ENCODE peak calls at places on chromosome 19, in nine cellular contexts. D, C, F, A, Z, I, H, L and G are unnamed samples. For H3K4me1, the result is how much of the 10 kb centered on the place peaks cover.

GRCh38 chr19:48795855-48796142 is 15.0 kb downstream of the BCAT2 start:
- DNase-seq in D (peak), C (no peak), F (no peak), A (no peak), Z (no peak), I (peak), H (no peak), L (peak), G (no peak)

GRCh38 chr19:10243606-10244005 is 8.4 kb upstream of the MRPL4 start:
- DNase-seq in D (no peak), C (no peak), F (no peak), A (no peak), Z (no peak), I (no peak), H (no peak), L (no peak), G (no peak)

GRCh38 chr19:3062165-3063105 is at the start of gene TLE5:
- DNase-seq in D (peak), C (peak), F (peak), A (peak), Z (peak), I (peak), H (peak), L (peak), G (peak)

GRCh38 chr19:57511484-57511883 is 11.7 kb downstream of the ZNF773 start:
- DNase-seq in D (no peak), C (no peak), F (no peak), A (no peak), Z (no peak), I (no peak), H (no peak), L (no peak), G (no peak)

GRCh38 chr19:5624154-5624663 is 1.3 kb downstream of the SAFB start:
- DNase-seq in D (peak), C (peak), F (peak), A (no peak), Z (peak), I (peak), H (peak), L (peak), G (peak)

GRCh38 chr19:4501691-4502090 is 16.6 kb downstream of the PLIN4 start:
- DNase-seq in D (no peak), C (no peak), F (no peak), A (no peak), Z (no peak), I (no peak), H (no peak), L (no peak), G (no peak)

GRCh38 chr19:17560205-17560595 is 4.8 kb downstream of the COLGALT1 start:
- DNase-seq in D (no peak), C (no peak), F (no peak), A (no peak), Z (no peak), I (no peak), H (no peak), L (no peak), G (no peak)

GRCh38 chr19:20044663-20045062 is 5.4 kb upstream of the ZNF682 start:
- DNase-seq in D (no peak), C (peak), F (no peak), A (no peak), Z (no peak), I (no peak), H (no peak), L (no peak), G (no peak)

GRCh38 chr19:49200238-49200862 is 42.8 kb downstream of the TRPM4 start:
- DNase-seq in D (peak), C (no peak), F (no peak), A (no peak), Z (peak), I (no peak), H (no peak), L (no peak), G (peak)

GRCh38 chr19:3968556-3969434 is 2.1 kb downstream of the DAPK3 start:
- DNase-seq in D (peak), C (peak), F (peak), A (no peak), Z (peak), I (peak), H (no peak), L (peak), G (peak)

GRCh38 chr19:35090160-35090794 is 25.3 kb upstream of the FXYD3 start:
- DNase-seq in D (peak), C (peak), F (peak), A (peak), Z (peak), I (peak), H (no peak), L (no peak), G (peak)

GRCh38 chr19:13104848-13105646 is 2.4 kb upstream of the LYL1 start:
- DNase-seq in D (no peak), C (no peak), F (no peak), A (no peak), Z (no peak), I (no peak), H (peak), L (no peak), G (no peak)

GRCh38 chr19:40006273-40006691 is 9.4 kb downstream of the ZNF546 start:
- DNase-seq in D (no peak), C (no peak), F (no peak), A (no peak), Z (no peak), I (no peak), H (no peak), L (no peak), G (no peak)

GRCh38 chr19:6678690-6679109 is 8.7 kb upstream of the TNFSF14 start:
- DNase-seq in D (no peak), C (no peak), F (no peak), A (no peak), Z (no peak), I (no peak), H (no peak), L (no peak), G (no peak)

GRCh38 chr19:12646551-12646950 is 20.0 kb downstream of the MAN2B1 start:
- DNase-seq in D (no peak), C (no peak), F (no peak), A (no peak), Z (no peak), I (no peak), H (no peak), L (no peak), G (no peak)

GRCh38 chr19:49613374-49613773 is 22.4 kb downstream of the PRR12 start:
- DNase-seq in D (no peak), C (no peak), F (no peak), A (no peak), Z (no peak), I (no peak), H (no peak), L (no peak), G (no peak)

GRCh38 chr19:7560271-7560670 is 24.8 kb downstream of the PNPLA6 start:
- DNase-seq in D (no peak), C (no peak), F (no peak), A (no peak), Z (no peak), I (no peak), H (no peak), L (no peak), G (no peak)

GRCh38 chr19:4229179-4229931 is at the start of gene EBI3:
- DNase-seq in D (peak), C (peak), F (no peak), A (no peak), Z (peak), I (peak), H (no peak), L (peak), G (peak)

GRCh38 chr19:35696835-35697234 is 7.5 kb upstream of the ZBTB32 start:
- DNase-seq in D (no peak), C (no peak), F (no peak), A (no peak), Z (no peak), I (no peak), H (no peak), L (no peak), G (no peak)

GRCh38 chr19:2495130-2495641 is 19.3 kb downstream of the GADD45B start:
- DNase-seq in D (peak), C (peak), F (peak), A (peak), Z (no peak), I (peak), H (peak), L (peak), G (no peak)

DNA sequence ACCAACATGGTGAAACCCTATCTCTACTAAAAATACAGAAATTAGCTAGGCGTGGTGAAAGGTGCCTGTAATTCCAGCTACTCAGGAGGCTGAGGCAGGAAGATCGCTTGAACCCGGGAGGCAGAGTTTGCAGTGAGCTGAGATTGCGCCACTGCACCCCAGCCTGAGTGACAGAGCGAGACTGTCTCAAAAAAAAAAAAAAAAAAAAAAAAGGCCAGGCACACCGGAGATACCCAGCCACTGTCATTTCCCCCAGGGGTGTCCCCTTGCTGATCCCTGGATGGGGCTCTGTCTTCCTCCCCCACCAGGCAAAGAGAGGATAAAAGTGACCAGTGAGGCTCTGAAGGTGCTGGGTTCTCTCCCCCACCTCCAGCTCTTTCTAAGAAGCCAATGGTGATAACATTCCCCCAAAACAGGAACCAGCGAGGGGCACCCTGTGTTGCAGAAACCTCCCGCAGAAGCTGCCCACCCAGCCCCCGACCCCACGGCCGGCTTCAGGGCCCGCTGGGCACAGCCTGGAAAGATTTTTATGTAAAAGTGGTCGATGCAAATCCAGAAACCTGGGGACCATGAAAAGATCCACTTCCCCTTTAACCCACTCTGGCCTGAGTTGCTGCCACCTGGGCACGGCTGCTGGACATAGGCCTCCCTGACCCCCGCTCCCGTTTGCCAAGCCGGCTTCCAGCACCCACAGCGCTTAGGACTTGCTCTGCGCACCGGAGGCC is 61.3 kb upstream of the KLF2 start:
- DNase-seq in D (peak), C (no peak), F (no peak), A (no peak), Z (no peak), I (no peak), H (no peak), L (no peak), G (no peak)
- H3K4me1 ChIP-seq in D (under half), C (under half), F (under half), A (half or more), Z (under half), I (under half), H (half or more), L (under half), G (under half)

DNA sequence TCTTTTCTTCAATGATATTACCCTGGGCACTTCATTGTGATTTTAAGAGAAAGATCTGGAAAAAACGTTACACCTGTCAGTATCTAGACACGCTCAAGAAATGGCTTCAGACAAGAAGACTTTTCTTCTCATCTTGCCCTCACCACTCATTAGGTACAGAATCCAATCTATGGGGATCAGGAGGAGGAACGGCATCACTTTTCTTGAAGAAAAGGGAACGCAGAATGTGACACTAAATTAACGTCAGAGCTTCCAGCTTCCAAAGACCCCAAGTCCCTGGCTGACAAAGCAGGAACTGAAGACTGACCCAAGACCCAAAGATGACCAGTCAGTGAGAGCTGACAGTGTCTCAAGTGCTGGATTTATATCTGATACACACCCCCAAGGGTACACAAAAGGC is 48.2 kb downstream of the BRD4 start:
- DNase-seq in D (no peak), C (no peak), F (no peak), A (no peak), Z (no peak), I (no peak), H (no peak), L (no peak), G (no peak)
- H3K4me1 ChIP-seq in D (half or more), C (half or more), F (under half), A (half or more), Z (under half), I (half or more), H (half or more), L (half or more), G (half or more)

GRCh38 chr19:45419396-45419795 is 4.3 kb downstream of the ERCC1 start:
- DNase-seq in D (peak), C (no peak), F (no peak), A (no peak), Z (no peak), I (peak), H (no peak), L (no peak), G (peak)
- H3K4me1 ChIP-seq in D (under half), C (under half), F (under half), A (under half), Z (under half), I (under half), H (under half), L (under half), G (under half)

GRCh38 chr19:38658462-38659306 is 11.2 kb downstream of the ACTN4 start:
- DNase-seq in D (peak), C (peak), F (peak), A (no peak), Z (peak), I (peak), H (no peak), L (no peak), G (peak)

GRCh38 chr19:38661996-38662395 is 14.5 kb downstream of the ACTN4 start:
- DNase-seq in D (peak), C (no peak), F (peak), A (no peak), Z (peak), I (no peak), H (no peak), L (no peak), G (no peak)

GRCh38 chr19:38662508-38663155 is 15.2 kb downstream of the ACTN4 start:
- DNase-seq in D (no peak), C (no peak), F (no peak), A (no peak), Z (no peak), I (no peak), H (no peak), L (no peak), G (no peak)

GRCh38 chr19:38661166-38661565 is 13.7 kb downstream of the ACTN4 start:
- DNase-seq in D (no peak), C (no peak), F (no peak), A (no peak), Z (no peak), I (no peak), H (no peak), L (no peak), G (no peak)

GRCh38 chr19:38660724-38661123 is 13.3 kb downstream of the ACTN4 start:
- DNase-seq in D (no peak), C (no peak), F (no peak), A (no peak), Z (no peak), I (no peak), H (no peak), L (no peak), G (no peak)
- H3K4me1 ChIP-seq in D (half or more), C (half or more), F (half or more), A (half or more), Z (under half), I (half or more), H (half or more), L (half or more), G (half or more)

GRCh38 chr19:18794692-18795091 is 3.6 kb upstream of the COMP start:
- DNase-seq in D (no peak), C (no peak), F (no peak), A (no peak), Z (no peak), I (no peak), H (no peak), L (no peak), G (no peak)
- H3K4me1 ChIP-seq in D (under half), C (under half), F (under half), A (under half), Z (under half), I (under half), H (under half), L (under half), G (under half)

DNA sequence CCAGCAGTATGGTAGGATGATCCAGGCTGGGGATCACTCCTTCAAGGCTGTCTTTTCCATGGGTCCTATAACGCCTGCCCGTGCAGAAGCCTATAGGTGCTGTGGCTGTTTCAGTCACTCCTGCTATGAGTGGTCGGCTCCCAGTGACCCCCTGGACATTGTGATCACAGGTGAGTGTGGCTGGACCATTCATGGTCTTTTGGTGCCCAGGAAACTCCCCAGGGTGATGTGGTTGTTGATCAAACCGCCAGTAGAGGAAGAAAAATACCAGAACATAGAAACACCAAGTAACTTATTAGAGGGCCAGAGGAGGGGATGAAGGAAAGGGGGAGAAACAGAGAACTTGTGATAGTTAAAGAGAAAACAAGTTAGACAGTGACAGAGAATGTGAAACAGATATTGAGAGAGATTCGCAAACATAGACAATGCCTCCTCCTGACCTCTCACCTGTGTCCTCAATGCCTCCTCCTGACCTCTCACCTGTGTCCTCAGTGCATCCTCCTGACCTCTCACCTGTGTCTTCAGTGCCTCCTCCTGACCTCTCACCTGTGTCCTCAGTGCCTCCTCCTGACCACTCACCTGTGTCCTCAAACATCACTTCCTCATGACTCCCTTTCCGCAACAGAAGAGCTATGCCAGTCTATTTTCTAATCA is 19.4 kb downstream of the LAIR2 start:
- DNase-seq in D (no peak), C (no peak), F (no peak), A (no peak), Z (no peak), I (no peak), H (no peak), L (no peak), G (no peak)
- H3K4me1 ChIP-seq in D (under half), C (under half), F (under half), A (under half), Z (under half), I (under half), H (under half), L (under half), G (under half)